ENCODE peak calls at places on chromosomes 3 and 15, in nine cellular contexts. Y is CD8-positive, alpha-beta memory T cell; A is HepG2; F is osteoblast; K is astrocyte; U is kidney; Q is psoas muscle; D is heart left ventricle; O is Caco-2. I is an unnamed sample.

GRCh38 chr3:23979569-23979968 is 34.5 kb downstream of the NR1D2 start:
- DNase-seq in Y (no peak), A (no peak), F (no peak), K (no peak), U (no peak), Q (no peak), D (no peak), O (no peak), I (no peak)

GRCh38 chr3:192905980-192906678 is 11.5 kb downstream of the MB21D2 start:
- DNase-seq in Y (no peak), A (no peak), F (no peak), K (no peak), U (no peak), Q (no peak), D (no peak), O (no peak), I (no peak)

GRCh38 chr15:67840747-67841634 is 1.1 kb upstream of the RNU6-1 start:
- DNase-seq in Y (no peak), A (peak; percentile 50), F (peak; percentile 92), K (peak; percentile 42), U (peak; percentile 76), Q (no peak), D (no peak), O (peak; percentile 42), I (no peak)

GRCh38 chr3:65548848-65549625 is 489.7 kb downstream of the MAGI1 start:
- DNase-seq in Y (no peak), A (peak; percentile 9), F (peak; percentile 80), K (no peak), U (peak; percentile 75), Q (peak; percentile 17), D (peak; percentile 40), O (no peak), I (peak; percentile 73)

GRCh38 chr3:98702166-98702565 is 61.0 kb upstream of the ST3GAL6 start:
- DNase-seq in Y (no peak), A (no peak), F (no peak), K (no peak), U (no peak), Q (no peak), D (no peak), O (no peak), I (no peak)

GRCh38 chr15:29711531-29711930 is 110.7 kb downstream of the TJP1 start:
- DNase-seq in Y (no peak), A (no peak), F (no peak), K (peak; percentile 34), U (no peak), Q (no peak), D (no peak), O (no peak), I (no peak)

GRCh38 chr3:45606991-45607712 is 12.6 kb downstream of the LIMD1 start:
- DNase-seq in Y (no peak), A (no peak), F (no peak), K (peak; percentile 29), U (no peak), Q (no peak), D (peak; percentile 67), O (no peak), I (no peak)

GRCh38 chr15:64772964-64773363 is 2.4 kb downstream of the RBPMS2 start:
- DNase-seq in Y (no peak), A (no peak), F (peak; percentile 66), K (no peak), U (no peak), Q (no peak), D (no peak), O (no peak), I (no peak)

GRCh38 chr3:8080464-8080863 is 421.2 kb upstream of the LMCD1 start:
- DNase-seq in Y (no peak), A (no peak), F (no peak), K (no peak), U (no peak), Q (no peak), D (no peak), O (no peak), I (no peak)

GRCh38 chr3:129046037-129046731 is 14.4 kb upstream of the GP9 start:
- DNase-seq in Y (no peak), A (no peak), F (no peak), K (no peak), U (no peak), Q (peak; percentile 13), D (no peak), O (no peak), I (no peak)

GRCh38 chr3:112767177-112767576 is 79.5 kb downstream of the CD200R1L start:
- DNase-seq in Y (no peak), A (no peak), F (no peak), K (no peak), U (no peak), Q (no peak), D (no peak), O (no peak), I (no peak)

GRCh38 chr3:127606086-127606805 is 8.0 kb downstream of the MCM2 start:
- DNase-seq in Y (no peak), A (no peak), F (no peak), K (no peak), U (no peak), Q (no peak), D (no peak), O (no peak), I (no peak)

GRCh38 chr3:29764603-29765254 is 483.9 kb downstream of the RBMS3 start:
- DNase-seq in Y (no peak), A (no peak), F (no peak), K (peak; percentile 72), U (no peak), Q (no peak), D (peak; percentile 31), O (peak; percentile 7), I (no peak)

GRCh38 chr3:175526609-175527280 is 667.6 kb downstream of the NAALADL2 start:
- DNase-seq in Y (no peak), A (no peak), F (no peak), K (peak; percentile 4), U (no peak), Q (no peak), D (no peak), O (no peak), I (no peak)
- H3K4me3 ChIP-seq in Y (no peak overlapping the region), A (peak overlapping the region; percentile 48), F (peak overlapping the region; percentile 72), K (peak overlapping the region; percentile 59), U (peak overlapping the region; percentile 76), Q (peak overlapping the region; percentile 37), D (peak overlapping the region; percentile 39), O (no peak overlapping the region), I (peak overlapping the region; percentile 72)

DNA sequence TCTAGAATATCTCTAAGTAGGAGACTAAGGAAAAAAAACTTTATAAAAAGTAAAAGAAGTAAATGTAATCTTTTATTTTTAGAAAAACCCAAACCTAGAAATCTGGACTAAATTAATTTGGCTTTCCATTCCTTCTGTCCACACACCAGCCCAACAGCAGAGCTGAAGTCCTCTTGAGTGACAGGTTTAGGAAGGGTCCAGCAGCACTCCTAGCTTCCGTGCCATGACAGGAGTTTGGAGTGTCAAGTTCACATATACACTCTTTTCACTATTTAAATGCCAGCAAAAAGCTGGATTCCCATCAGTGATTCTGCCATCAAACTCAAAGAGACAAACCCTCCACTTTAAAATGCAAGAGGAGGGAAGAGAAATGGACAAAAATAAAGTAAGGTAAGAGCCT is 13.1 kb downstream of the PROK2 start:
- DNase-seq in Y (no peak), A (no peak), F (no peak), K (no peak), U (no peak), Q (no peak), D (no peak), O (no peak), I (no peak)
- H3K4me1 ChIP-seq in Y (no peaks in the 10 kb centered on the region), A (no peaks in the 10 kb centered on the region), F (no peaks in the 10 kb centered on the region), K (no peaks in the 10 kb centered on the region), U (no peaks in the 10 kb centered on the region), Q (no peaks in the 10 kb centered on the region), D (no peaks in the 10 kb centered on the region), O (no peaks in the 10 kb centered on the region), I (no peaks in the 10 kb centered on the region)

GRCh38 chr3:44476181-44476599 is 1.3 kb downstream of the ZNF445 start:
- DNase-seq in Y (no peak), A (no peak), F (no peak), K (peak; percentile 62), U (no peak), Q (no peak), D (no peak), O (no peak), I (no peak)

GRCh38 chr3:44478055-44478468 is 592 bp upstream of the ZNF445 start:
- DNase-seq in Y (no peak), A (peak; percentile 24), F (peak; percentile 73), K (no peak), U (no peak), Q (no peak), D (no peak), O (no peak), I (no peak)

GRCh38 chr3:44476963-44477311 is 533 bp downstream of the ZNF445 start:
- DNase-seq in Y (no peak), A (no peak), F (no peak), K (no peak), U (no peak), Q (no peak), D (no peak), O (no peak), I (no peak)

GRCh38 chr3:44478606-44479094 is 1.2 kb upstream of the ZNF445 start:
- DNase-seq in Y (no peak), A (peak; percentile 75), F (no peak), K (no peak), U (no peak), Q (no peak), D (no peak), O (no peak), I (no peak)

DNA sequence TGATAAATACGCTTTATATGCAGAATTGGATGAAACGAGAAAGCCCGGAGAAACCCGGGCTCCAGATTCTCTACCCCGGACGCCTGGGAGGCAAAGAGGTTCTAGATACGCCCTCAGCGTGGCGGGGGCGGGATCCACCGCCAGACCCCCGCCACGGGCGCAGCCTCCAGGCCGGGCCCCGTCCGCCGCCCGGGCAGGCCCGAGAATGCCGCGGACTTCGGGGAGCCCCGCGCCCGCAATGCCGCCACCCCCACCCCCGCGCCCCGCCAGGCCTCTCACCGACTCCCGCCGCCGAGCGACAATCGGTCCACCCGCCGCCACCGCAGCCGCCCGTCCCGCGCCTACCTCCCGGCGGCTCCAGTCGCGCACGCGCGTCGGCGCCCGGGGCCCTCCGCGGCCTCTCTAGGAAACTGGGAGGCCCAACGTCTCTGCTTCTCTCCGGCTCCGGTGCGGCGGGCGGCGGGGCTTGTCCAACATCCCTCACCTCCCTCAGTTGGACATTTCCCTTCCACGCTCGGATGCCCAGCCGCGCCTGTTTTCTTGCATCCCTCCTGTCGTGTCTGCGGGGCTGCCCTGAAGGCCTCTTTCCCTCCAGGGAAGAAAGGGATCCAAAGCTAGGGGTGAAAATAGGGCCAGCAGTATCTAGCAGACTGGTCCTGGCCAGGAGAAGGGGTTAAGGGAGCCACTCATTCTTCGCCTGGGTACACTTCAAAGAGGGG is at the start of gene ZNF445:
- DNase-seq in Y (peak; percentile 78), A (peak; percentile 67), F (peak; percentile 98), K (peak; percentile 66), U (peak; percentile 93), Q (peak; percentile 83), D (peak; percentile 85), O (peak; percentile 86), I (peak; percentile 84)
- H3K4me3 ChIP-seq in Y (peak within 1 kb of the TSS; percentile 78), A (peak within 1 kb of the TSS; percentile 92), F (peak within 1 kb of the TSS; percentile 78), K (peak within 1 kb of the TSS; percentile 85), U (peak within 1 kb of the TSS; percentile 80), Q (peak within 1 kb of the TSS; percentile 85), D (peak within 1 kb of the TSS; percentile 85), O (peak within 1 kb of the TSS; percentile 67), I (peak within 1 kb of the TSS; percentile 99)

DNA sequence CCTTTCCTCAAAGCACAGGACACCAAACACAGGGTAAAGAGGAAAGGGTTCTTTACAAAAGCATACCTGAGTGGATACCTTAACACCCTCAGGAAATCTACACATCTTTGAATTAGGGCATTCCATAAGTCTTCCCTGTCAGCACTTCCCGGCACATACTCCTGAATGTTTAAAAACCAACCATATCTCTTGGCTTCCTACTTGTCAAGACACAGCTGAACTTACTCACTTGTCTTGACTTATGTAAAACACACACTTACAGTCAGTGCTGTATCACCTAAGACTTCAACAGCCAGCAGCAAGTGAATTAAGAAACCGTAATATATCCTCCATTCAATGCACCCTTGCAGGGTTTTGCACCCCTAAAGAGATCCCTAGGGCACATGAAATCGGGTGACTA is 17.5 kb downstream of the IL1RAP start:
- DNase-seq in Y (no peak), A (no peak), F (no peak), K (peak; percentile 34), U (no peak), Q (no peak), D (no peak), O (no peak), I (no peak)
- H3K4me1 ChIP-seq in Y (no peaks in the 10 kb centered on the region), A (peaks cover 78% of the 10 kb centered on the region), F (peaks cover 39% of the 10 kb centered on the region), K (peaks cover 18% of the 10 kb centered on the region), U (no peaks in the 10 kb centered on the region), Q (peaks cover 14% of the 10 kb centered on the region), D (peaks cover 19% of the 10 kb centered on the region), O (no peaks in the 10 kb centered on the region), I (peaks cover 4% of the 10 kb centered on the region)